ENCODE peak calls at places on chromosomes 13 and 19, in four cellular contexts. One of them, this sample, is unnamed.

GRCh38 chr13:109058071-109058470 is 428.7 kb downstream of the MYO16 start:
- DNase-seq in H9: no peak
- DNase-seq in mesendoderm: peak; percentile 24
- DNase-seq in H1: no peak
- DNase-seq in this sample: no peak

GRCh38 chr13:102395174-102395573 is 6.7 kb downstream of the FGF14 start:
- DNase-seq in H9: no peak
- DNase-seq in mesendoderm: no peak
- DNase-seq in H1: no peak
- DNase-seq in this sample: no peak

GRCh38 chr13:50916701-50917184 is 7.2 kb downstream of the RNASEH2B start:
- DNase-seq in H1: no peak
- DNase-seq in mesendoderm: peak; percentile 35
- DNase-seq in H9: no peak
- DNase-seq in this sample: no peak

GRCh38 chr13:73365240-73365639 is 306.4 kb downstream of the KLF5 start:
- DNase-seq in H9: no peak
- DNase-seq in H1: no peak
- DNase-seq in mesendoderm: no peak
- DNase-seq in this sample: no peak

GRCh38 chr13:98632971-98633370 is 56.1 kb upstream of the STK24 start:
- DNase-seq in H9: no peak
- DNase-seq in mesendoderm: no peak
- DNase-seq in H1: no peak
- DNase-seq in this sample: peak; percentile 5

GRCh38 chr13:30341815-30342570 is 34.6 kb upstream of the KATNAL1 start:
- DNase-seq in mesendoderm: no peak
- DNase-seq in H1: no peak
- DNase-seq in H9: no peak
- DNase-seq in this sample: peak; percentile 94

GRCh38 chr13:98399756-98400155 is 177.2 kb downstream of the STK24 start:
- DNase-seq in H1: no peak
- DNase-seq in H9: no peak
- DNase-seq in mesendoderm: no peak
- DNase-seq in this sample: no peak

GRCh38 chr19:33395561-33396550 is 22.3 kb downstream of the CEBPG start:
- DNase-seq in H9: no peak
- DNase-seq in H1: no peak
- DNase-seq in mesendoderm: no peak
- DNase-seq in this sample: peak; percentile 41

GRCh38 chr13:64591981-64592380 is 2638.2 kb downstream of the PCDH9 start:
- DNase-seq in H9: no peak
- DNase-seq in mesendoderm: no peak
- DNase-seq in H1: no peak
- DNase-seq in this sample: peak; percentile 61

GRCh38 chr13:48586591-48587103 is 53.8 kb upstream of the RCBTB2 start:
- DNase-seq in H9: no peak
- DNase-seq in H1: no peak
- DNase-seq in mesendoderm: peak; percentile 83
- DNase-seq in this sample: peak; percentile 11

GRCh38 chr13:111336666-111337065 is 16.2 kb downstream of the TEX29 start:
- DNase-seq in H1: no peak
- DNase-seq in mesendoderm: no peak
- DNase-seq in H9: no peak
- DNase-seq in this sample: peak; percentile 49

GRCh38 chr19:6616011-6616410 is 25.1 kb upstream of the CD70 start:
- DNase-seq in H9: no peak
- DNase-seq in mesendoderm: no peak
- DNase-seq in H1: no peak
- DNase-seq in this sample: no peak

GRCh38 chr13:110916671-110917142 is 1.8 kb upstream of the ANKRD10 start:
- DNase-seq in H9: no peak
- DNase-seq in mesendoderm: no peak
- DNase-seq in H1: no peak
- DNase-seq in this sample: peak; percentile 79

GRCh38 chr13:106602178-106602577 is 34.2 kb upstream of the ARGLU1 start:
- DNase-seq in mesendoderm: no peak
- DNase-seq in H9: no peak
- DNase-seq in H1: no peak
- DNase-seq in this sample: no peak

GRCh38 chr13:41075034-41075433 is 13.7 kb downstream of the WBP4 start:
- DNase-seq in mesendoderm: peak; percentile 22
- DNase-seq in H1: no peak
- DNase-seq in H9: no peak
- DNase-seq in this sample: peak; percentile 49

GRCh38 chr13:39635564-39635963 is 19.9 kb upstream of the COG6 start:
- DNase-seq in H1: no peak
- DNase-seq in mesendoderm: no peak
- DNase-seq in H9: no peak
- DNase-seq in this sample: no peak

GRCh38 chr19:13926715-13927114 is 11.5 kb downstream of the PODNL1 start:
- DNase-seq in mesendoderm: no peak
- DNase-seq in H1: no peak
- DNase-seq in H9: no peak
- DNase-seq in this sample: no peak

GRCh38 chr19:46639356-46640061 is 3.5 kb upstream of the GNG8 start:
- DNase-seq in mesendoderm: peak; percentile 74
- DNase-seq in H1: no peak
- DNase-seq in H9: no peak
- DNase-seq in this sample: peak; percentile 58

GRCh38 chr13:36088463-36088862 is 42.7 kb downstream of the DCLK1 start:
- DNase-seq in H9: no peak
- DNase-seq in H1: no peak
- DNase-seq in mesendoderm: no peak
- DNase-seq in this sample: no peak

GRCh38 chr19:46913198-46913851 is 52.5 kb downstream of the ARHGAP35 start:
- DNase-seq in H9: no peak
- DNase-seq in mesendoderm: peak; percentile 68
- DNase-seq in H1: no peak
- DNase-seq in this sample: no peak

GRCh38 chr19:40284501-40285352 is at the start of gene AKT2:
- DNase-seq in mesendoderm: peak; percentile 90
- DNase-seq in H1: peak; percentile 98
- DNase-seq in H9: peak; percentile 88
- DNase-seq in this sample: peak; percentile 47

GRCh38 chr19:10122066-10122465 is 2.4 kb upstream of the EIF3G start:
- DNase-seq in mesendoderm: no peak
- DNase-seq in H1: no peak
- DNase-seq in H9: no peak
- DNase-seq in this sample: peak; percentile 70

GRCh38 chr19:12838893-12839656 is 760 bp downstream of the MAST1 start:
- DNase-seq in H9: no peak
- DNase-seq in mesendoderm: no peak
- DNase-seq in H1: no peak
- DNase-seq in this sample: no peak

GRCh38 chr13:51148223-51148951 is 37.3 kb upstream of the C13orf42 start:
- DNase-seq in mesendoderm: peak; percentile 98
- DNase-seq in H9: peak; percentile 93
- DNase-seq in H1: peak; percentile 82
- DNase-seq in this sample: no peak

GRCh38 chr13:31930901-31931522 is 100.6 kb upstream of the FRY start:
- DNase-seq in mesendoderm: peak; percentile 13
- DNase-seq in H9: no peak
- DNase-seq in H1: no peak
- DNase-seq in this sample: no peak
- H3K56ac ChIP-seq in mesendoderm: no peak overlapping the region
- H3K56ac ChIP-seq in H9: no peak overlapping the region
- H3K56ac ChIP-seq in H1: no peak overlapping the region
- H3K56ac ChIP-seq in this sample: no peak overlapping the region

GRCh38 chr19:43691755-43692154 is 21.8 kb upstream of the PLAUR start:
- DNase-seq in mesendoderm: no peak
- DNase-seq in H9: no peak
- DNase-seq in H1: no peak
- DNase-seq in this sample: no peak
- H3K4me1 ChIP-seq in mesendoderm: no peaks in the 10 kb centered on the region
- H3K4me1 ChIP-seq in H9: no peaks in the 10 kb centered on the region
- H3K4me1 ChIP-seq in H1: no peaks in the 10 kb centered on the region
- H3K4me1 ChIP-seq in this sample: peaks cover 2% of the 10 kb centered on the region

GRCh38 chr13:77595166-77595810 is 59.8 kb downstream of the SCEL start:
- DNase-seq in mesendoderm: peak; percentile 13
- DNase-seq in H9: no peak
- DNase-seq in H1: no peak
- DNase-seq in this sample: no peak
- H3K56ac ChIP-seq in mesendoderm: no peak overlapping the region
- H3K56ac ChIP-seq in H9: no peak overlapping the region
- H3K56ac ChIP-seq in H1: no peak overlapping the region
- H3K56ac ChIP-seq in this sample: no peak overlapping the region

GRCh38 chr19:41552558-41552957 is 23.4 kb upstream of the CEACAM21 start:
- DNase-seq in H9: no peak
- DNase-seq in H1: no peak
- DNase-seq in mesendoderm: no peak
- DNase-seq in this sample: no peak
- H3K4me1 ChIP-seq in H9: no peaks in the 10 kb centered on the region
- H3K4me1 ChIP-seq in H1: no peaks in the 10 kb centered on the region
- H3K4me1 ChIP-seq in mesendoderm: no peaks in the 10 kb centered on the region
- H3K4me1 ChIP-seq in this sample: no peaks in the 10 kb centered on the region

This sample was measured in IMR-90.